ENCODE peak calls at places on chromosomes 6 and 20, in ten cellular contexts. J, O, B, P, D, I, S, R, Y and U are unnamed samples.

GRCh38 chr6:30219244-30219643 is 6.0 kb upstream of the TRIM26 start:
- DNase-seq in R (peak; percentile 80), B (no peak), P (no peak), O (no peak), S (peak; percentile 80), I (peak; percentile 30), J (peak; percentile 44), Y (peak; percentile 60), D (peak; percentile 42), U (peak; percentile 45)

GRCh38 chr6:128696651-128697391 is 176.4 kb upstream of the PTPRK start:
- DNase-seq in S (no peak), J (peak; percentile 15), P (no peak), I (no peak), D (peak; percentile 18), O (no peak), R (peak; percentile 55), Y (no peak), B (peak; percentile 24), U (no peak)

GRCh38 chr6:164296411-164296810 is 881.9 kb downstream of the QKI start:
- DNase-seq in B (no peak), D (no peak), I (no peak), R (no peak), J (no peak), Y (no peak), S (no peak), P (no peak), O (no peak), U (no peak)

GRCh38 chr20:63750807-63751470 is 11.4 kb downstream of the SLC2A4RG start:
- DNase-seq in S (peak; percentile 67), D (no peak), J (no peak), O (no peak), I (peak; percentile 41), B (no peak), R (no peak), Y (peak; percentile 49), P (peak; percentile 17), U (peak; percentile 66)

GRCh38 chr6:132161283-132161682 is 210.1 kb upstream of the CCN2 start:
- DNase-seq in S (peak; percentile 55), I (no peak), B (peak; percentile 33), R (peak; percentile 54), Y (no peak), J (peak; percentile 31), D (peak; percentile 1), O (no peak), P (no peak), U (no peak)

GRCh38 chr20:51159303-51159702 is 136.4 kb upstream of the KCNG1 start:
- DNase-seq in D (no peak), J (no peak), I (no peak), R (no peak), B (no peak), Y (no peak), P (no peak), S (no peak), O (no peak), U (no peak)

GRCh38 chr6:19682859-19683258 is 154.3 kb upstream of the ID4 start:
- DNase-seq in O (no peak), D (no peak), Y (no peak), S (no peak), R (no peak), P (no peak), B (no peak), J (no peak), I (no peak), U (no peak)

GRCh38 chr6:139984317-139984716 is 609.9 kb upstream of the CITED2 start:
- DNase-seq in D (no peak), R (no peak), J (no peak), Y (no peak), B (no peak), I (no peak), S (no peak), O (no peak), P (no peak), U (no peak)

GRCh38 chr6:2558861-2559811 is 191.6 kb downstream of the MYLK4 start:
- DNase-seq in Y (no peak), D (no peak), P (no peak), O (no peak), R (no peak), S (no peak), J (no peak), B (no peak), I (no peak), U (no peak)